ENCODE peak calls at places on chromosome 10, in ten cellular contexts. One of them, this sample, is unnamed.

GRCh38 chr10:116127296-116127695 is 145.7 kb downstream of the GFRA1 start:
- DNase-seq in stomach: no peak
- DNase-seq in body of pancreas: no peak
- DNase-seq in OCI-LY7: no peak
- DNase-seq in heart right ventricle: no peak
- DNase-seq in CD8-positive, alpha-beta T cell: no peak
- DNase-seq in iPS DF 6.9: no peak
- DNase-seq in cardiac muscle cell: no peak
- DNase-seq in transverse colon: no peak
- DNase-seq in colonic mucosa: no peak
- DNase-seq in this sample: no peak

GRCh38 chr10:121808835-121809234 is 119.0 kb downstream of the ATE1 start:
- DNase-seq in OCI-LY7: no peak
- DNase-seq in body of pancreas: no peak
- DNase-seq in transverse colon: no peak
- DNase-seq in stomach: no peak
- DNase-seq in heart right ventricle: no peak
- DNase-seq in colonic mucosa: no peak
- DNase-seq in cardiac muscle cell: no peak
- DNase-seq in CD8-positive, alpha-beta T cell: no peak
- DNase-seq in iPS DF 6.9: no peak
- DNase-seq in this sample: no peak

GRCh38 chr10:100637785-100638184 is 102.0 kb downstream of the HIF1AN start:
- DNase-seq in heart right ventricle: no peak
- DNase-seq in colonic mucosa: no peak
- DNase-seq in transverse colon: no peak
- DNase-seq in OCI-LY7: no peak
- DNase-seq in iPS DF 6.9: no peak
- DNase-seq in stomach: no peak
- DNase-seq in body of pancreas: no peak
- DNase-seq in cardiac muscle cell: peak; percentile 23
- DNase-seq in CD8-positive, alpha-beta T cell: no peak
- DNase-seq in this sample: peak; percentile 51

GRCh38 chr10:22368402-22368801 is 23.1 kb downstream of the SPAG6 start:
- DNase-seq in iPS DF 6.9: no peak
- DNase-seq in stomach: no peak
- DNase-seq in heart right ventricle: no peak
- DNase-seq in colonic mucosa: no peak
- DNase-seq in CD8-positive, alpha-beta T cell: no peak
- DNase-seq in cardiac muscle cell: no peak
- DNase-seq in transverse colon: no peak
- DNase-seq in OCI-LY7: no peak
- DNase-seq in body of pancreas: no peak
- DNase-seq in this sample: no peak

GRCh38 chr10:103676851-103677417 is 178.4 kb downstream of the SH3PXD2A start:
- DNase-seq in transverse colon: no peak
- DNase-seq in stomach: no peak
- DNase-seq in OCI-LY7: no peak
- DNase-seq in CD8-positive, alpha-beta T cell: no peak
- DNase-seq in body of pancreas: no peak
- DNase-seq in cardiac muscle cell: peak; percentile 95
- DNase-seq in colonic mucosa: no peak
- DNase-seq in iPS DF 6.9: no peak
- DNase-seq in heart right ventricle: no peak
- DNase-seq in this sample: no peak

GRCh38 chr10:131271195-131271880 is 40.2 kb downstream of the TCERG1L start:
- DNase-seq in CD8-positive, alpha-beta T cell: no peak
- DNase-seq in colonic mucosa: no peak
- DNase-seq in body of pancreas: no peak
- DNase-seq in iPS DF 6.9: no peak
- DNase-seq in transverse colon: no peak
- DNase-seq in heart right ventricle: no peak
- DNase-seq in stomach: no peak
- DNase-seq in cardiac muscle cell: no peak
- DNase-seq in OCI-LY7: no peak
- DNase-seq in this sample: no peak

GRCh38 chr10:12960939-12961338 is 40.6 kb downstream of the CCDC3 start:
- DNase-seq in stomach: no peak
- DNase-seq in iPS DF 6.9: no peak
- DNase-seq in heart right ventricle: no peak
- DNase-seq in cardiac muscle cell: no peak
- DNase-seq in body of pancreas: no peak
- DNase-seq in colonic mucosa: no peak
- DNase-seq in transverse colon: no peak
- DNase-seq in CD8-positive, alpha-beta T cell: no peak
- DNase-seq in OCI-LY7: no peak
- DNase-seq in this sample: no peak

GRCh38 chr10:73644767-73645166 is 3.5 kb upstream of the MYOZ1 start:
- DNase-seq in cardiac muscle cell: no peak
- DNase-seq in transverse colon: no peak
- DNase-seq in body of pancreas: no peak
- DNase-seq in OCI-LY7: no peak
- DNase-seq in colonic mucosa: no peak
- DNase-seq in heart right ventricle: no peak
- DNase-seq in iPS DF 6.9: no peak
- DNase-seq in CD8-positive, alpha-beta T cell: no peak
- DNase-seq in stomach: no peak
- DNase-seq in this sample: no peak

GRCh38 chr10:129956285-129956649 is 7.8 kb downstream of the EBF3 start:
- DNase-seq in cardiac muscle cell: no peak
- DNase-seq in transverse colon: no peak
- DNase-seq in iPS DF 6.9: no peak
- DNase-seq in colonic mucosa: no peak
- DNase-seq in stomach: no peak
- DNase-seq in OCI-LY7: no peak
- DNase-seq in body of pancreas: no peak
- DNase-seq in CD8-positive, alpha-beta T cell: no peak
- DNase-seq in heart right ventricle: no peak
- DNase-seq in this sample: no peak

GRCh38 chr10:81018898-81019890 is 481.5 kb downstream of the SH2D4B start:
- DNase-seq in cardiac muscle cell: peak; percentile 65
- DNase-seq in heart right ventricle: peak; percentile 4
- DNase-seq in body of pancreas: peak; percentile 19
- DNase-seq in stomach: no peak
- DNase-seq in transverse colon: no peak
- DNase-seq in OCI-LY7: peak; percentile 44
- DNase-seq in colonic mucosa: no peak
- DNase-seq in CD8-positive, alpha-beta T cell: no peak
- DNase-seq in iPS DF 6.9: peak; percentile 27
- DNase-seq in this sample: peak; percentile 46

GRCh38 chr10:92125169-92125543 is 165.7 kb downstream of the CPEB3 start:
- DNase-seq in iPS DF 6.9: no peak
- DNase-seq in body of pancreas: peak; percentile 45
- DNase-seq in cardiac muscle cell: peak; percentile 11
- DNase-seq in transverse colon: no peak
- DNase-seq in heart right ventricle: peak; percentile 15
- DNase-seq in CD8-positive, alpha-beta T cell: no peak
- DNase-seq in colonic mucosa: no peak
- DNase-seq in stomach: no peak
- DNase-seq in OCI-LY7: no peak
- DNase-seq in this sample: no peak

GRCh38 chr10:1056326-1057105 is at the start of gene WDR37:
- DNase-seq in body of pancreas: peak; percentile 79
- DNase-seq in colonic mucosa: peak; percentile 92
- DNase-seq in heart right ventricle: peak; percentile 88
- DNase-seq in transverse colon: peak; percentile 89
- DNase-seq in iPS DF 6.9: peak; percentile 41
- DNase-seq in CD8-positive, alpha-beta T cell: peak; percentile 93
- DNase-seq in cardiac muscle cell: peak; percentile 87
- DNase-seq in stomach: peak; percentile 88
- DNase-seq in OCI-LY7: peak; percentile 87
- DNase-seq in this sample: peak; percentile 94

GRCh38 chr10:67606572-67606971 is 89.4 kb downstream of the CTNNA3 start:
- DNase-seq in colonic mucosa: no peak
- DNase-seq in heart right ventricle: no peak
- DNase-seq in transverse colon: no peak
- DNase-seq in CD8-positive, alpha-beta T cell: no peak
- DNase-seq in cardiac muscle cell: peak; percentile 86
- DNase-seq in body of pancreas: no peak
- DNase-seq in stomach: no peak
- DNase-seq in OCI-LY7: no peak
- DNase-seq in iPS DF 6.9: no peak
- DNase-seq in this sample: no peak

GRCh38 chr10:100362570-100363496 is 15.8 kb downstream of the SCD start:
- DNase-seq in CD8-positive, alpha-beta T cell: no peak
- DNase-seq in stomach: no peak
- DNase-seq in transverse colon: no peak
- DNase-seq in cardiac muscle cell: no peak
- DNase-seq in colonic mucosa: no peak
- DNase-seq in OCI-LY7: no peak
- DNase-seq in iPS DF 6.9: no peak
- DNase-seq in heart right ventricle: no peak
- DNase-seq in body of pancreas: no peak
- DNase-seq in this sample: no peak

GRCh38 chr10:120996456-120997053 is 145.4 kb downstream of the WDR11 start:
- DNase-seq in stomach: peak; percentile 65
- DNase-seq in OCI-LY7: no peak
- DNase-seq in colonic mucosa: peak; percentile 35
- DNase-seq in heart right ventricle: no peak
- DNase-seq in CD8-positive, alpha-beta T cell: no peak
- DNase-seq in iPS DF 6.9: no peak
- DNase-seq in body of pancreas: no peak
- DNase-seq in cardiac muscle cell: no peak
- DNase-seq in transverse colon: peak; percentile 28
- DNase-seq in this sample: no peak

GRCh38 chr10:123906884-123907652 is 15.5 kb upstream of the CPXM2 start:
- DNase-seq in OCI-LY7: no peak
- DNase-seq in colonic mucosa: no peak
- DNase-seq in heart right ventricle: no peak
- DNase-seq in CD8-positive, alpha-beta T cell: peak; percentile 39
- DNase-seq in iPS DF 6.9: no peak
- DNase-seq in body of pancreas: no peak
- DNase-seq in transverse colon: no peak
- DNase-seq in cardiac muscle cell: no peak
- DNase-seq in stomach: no peak
- DNase-seq in this sample: no peak

DNA sequence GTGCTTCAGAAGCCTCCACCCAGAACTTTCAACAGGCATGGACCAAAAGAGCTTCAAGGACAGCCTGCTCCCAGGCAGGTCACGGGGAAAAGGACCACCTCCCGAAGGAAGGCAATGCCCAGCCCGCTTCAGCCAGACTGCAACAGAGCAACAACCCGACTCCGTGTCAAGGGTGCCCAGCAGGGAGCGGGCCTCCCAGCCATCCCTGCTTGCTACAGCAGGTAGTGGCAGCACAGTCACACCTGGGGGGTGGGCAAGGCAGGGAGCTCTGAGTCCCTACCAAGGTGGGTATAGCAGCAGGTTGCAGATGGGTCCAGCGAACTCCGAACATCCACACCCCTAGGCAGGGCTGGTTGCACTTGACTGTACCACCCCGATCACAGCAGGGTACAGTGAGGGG is 467.8 kb upstream of the PFKP start:
- DNase-seq in iPS DF 6.9: no peak
- DNase-seq in colonic mucosa: no peak
- DNase-seq in CD8-positive, alpha-beta T cell: no peak
- DNase-seq in heart right ventricle: no peak
- DNase-seq in body of pancreas: no peak
- DNase-seq in transverse colon: no peak
- DNase-seq in stomach: no peak
- DNase-seq in OCI-LY7: no peak
- DNase-seq in cardiac muscle cell: no peak
- DNase-seq in this sample: no peak
- H3K4me3 ChIP-seq in iPS DF 6.9: no peak overlapping the region
- H3K4me3 ChIP-seq in colonic mucosa: no peak overlapping the region
- H3K4me3 ChIP-seq in CD8-positive, alpha-beta T cell: no peak overlapping the region
- H3K4me3 ChIP-seq in heart right ventricle: no peak overlapping the region
- H3K4me3 ChIP-seq in body of pancreas: no peak overlapping the region
- H3K4me3 ChIP-seq in transverse colon: no peak overlapping the region
- H3K4me3 ChIP-seq in stomach: no peak overlapping the region
- H3K4me3 ChIP-seq in OCI-LY7: no peak overlapping the region
- H3K4me3 ChIP-seq in cardiac muscle cell: no peak overlapping the region
- H3K4me3 ChIP-seq in this sample: no peak overlapping the region

DNA sequence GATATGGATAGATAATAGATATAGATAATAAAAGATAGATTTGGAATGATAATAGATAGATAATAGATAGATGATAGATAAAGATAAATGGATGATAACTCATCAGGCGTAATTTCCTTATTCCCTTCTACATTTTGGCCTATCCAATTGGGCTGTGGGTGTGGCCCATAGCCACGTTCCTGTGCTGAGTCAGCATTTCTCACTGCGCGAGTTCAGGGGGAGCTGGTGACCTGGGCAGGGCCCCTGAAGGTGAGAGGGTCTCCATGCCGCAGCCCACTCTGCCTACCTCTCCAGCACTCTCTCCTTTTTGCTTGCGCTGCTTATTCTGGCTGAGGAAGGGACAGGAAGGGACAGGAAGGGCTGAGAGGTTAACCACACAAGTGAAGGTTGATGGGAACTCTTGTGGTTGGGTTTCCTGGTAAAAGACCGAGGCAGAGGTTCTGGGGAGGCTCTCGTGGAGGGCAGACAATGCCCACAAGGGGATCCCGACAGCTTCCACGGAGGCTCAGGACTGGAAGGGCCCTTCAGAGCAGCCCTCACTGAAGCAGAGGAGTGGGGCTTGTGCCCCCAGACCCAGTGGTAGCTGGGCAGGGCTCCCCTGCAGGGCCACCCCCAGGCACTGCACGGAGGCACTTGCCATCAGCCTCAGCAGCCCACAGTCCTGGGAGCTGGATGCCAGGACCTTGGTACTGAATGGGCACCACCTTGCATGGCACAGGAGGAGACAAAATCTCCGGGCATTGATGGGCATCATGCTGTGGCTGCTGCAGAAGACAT is 247.3 kb upstream of the PITRM1 start:
- DNase-seq in colonic mucosa: no peak
- DNase-seq in OCI-LY7: no peak
- DNase-seq in stomach: no peak
- DNase-seq in heart right ventricle: no peak
- DNase-seq in body of pancreas: no peak
- DNase-seq in iPS DF 6.9: no peak
- DNase-seq in CD8-positive, alpha-beta T cell: peak; percentile 45
- DNase-seq in cardiac muscle cell: no peak
- DNase-seq in transverse colon: no peak
- DNase-seq in this sample: no peak
- H3K9me3 ChIP-seq in colonic mucosa: no peaks in the 10 kb centered on the region
- H3K9me3 ChIP-seq in OCI-LY7: no peaks in the 10 kb centered on the region
- H3K9me3 ChIP-seq in stomach: no peaks in the 10 kb centered on the region
- H3K9me3 ChIP-seq in heart right ventricle: no peaks in the 10 kb centered on the region
- H3K9me3 ChIP-seq in body of pancreas: no peaks in the 10 kb centered on the region
- H3K9me3 ChIP-seq in iPS DF 6.9: no peaks in the 10 kb centered on the region
- H3K9me3 ChIP-seq in CD8-positive, alpha-beta T cell: no peaks in the 10 kb centered on the region
- H3K9me3 ChIP-seq in cardiac muscle cell: no peaks in the 10 kb centered on the region
- H3K9me3 ChIP-seq in transverse colon: no peaks in the 10 kb centered on the region
- H3K9me3 ChIP-seq in this sample: no peaks in the 10 kb centered on the region

GRCh38 chr10:124995605-124996004 is 53.7 kb downstream of the ZRANB1 start:
- DNase-seq in transverse colon: no peak
- DNase-seq in OCI-LY7: no peak
- DNase-seq in iPS DF 6.9: no peak
- DNase-seq in colonic mucosa: no peak
- DNase-seq in stomach: no peak
- DNase-seq in CD8-positive, alpha-beta T cell: peak; percentile 45
- DNase-seq in body of pancreas: peak; percentile 11
- DNase-seq in cardiac muscle cell: no peak
- DNase-seq in heart right ventricle: no peak
- DNase-seq in this sample: no peak
- H3K36me3 ChIP-seq in transverse colon: peaks cover 36% of the 10 kb centered on the region
- H3K36me3 ChIP-seq in OCI-LY7: peaks cover 2% of the 10 kb centered on the region
- H3K36me3 ChIP-seq in iPS DF 6.9: peaks cover 74% of the 10 kb centered on the region
- H3K36me3 ChIP-seq in colonic mucosa: peaks cover 8% of the 10 kb centered on the region
- H3K36me3 ChIP-seq in stomach: peaks cover 82% of the 10 kb centered on the region
- H3K36me3 ChIP-seq in CD8-positive, alpha-beta T cell: no peaks in the 10 kb centered on the region
- H3K36me3 ChIP-seq in body of pancreas: peaks cover 38% of the 10 kb centered on the region
- H3K36me3 ChIP-seq in cardiac muscle cell: peaks cover 48% of the 10 kb centered on the region
- H3K36me3 ChIP-seq in heart right ventricle: peaks cover 75% of the 10 kb centered on the region
- H3K36me3 ChIP-seq in this sample: peaks cover 14% of the 10 kb centered on the region

GRCh38 chr10:46270086-46270811 is 16.5 kb upstream of the ANTXRL start:
- DNase-seq in OCI-LY7: peak; percentile 30
- DNase-seq in iPS DF 6.9: no peak
- DNase-seq in transverse colon: no peak
- DNase-seq in colonic mucosa: no peak
- DNase-seq in body of pancreas: no peak
- DNase-seq in CD8-positive, alpha-beta T cell: peak; percentile 49
- DNase-seq in stomach: peak; percentile 8
- DNase-seq in heart right ventricle: no peak
- DNase-seq in cardiac muscle cell: no peak
- DNase-seq in this sample: no peak
- H3K4me3 ChIP-seq in OCI-LY7: peak overlapping the region; percentile 78
- H3K4me3 ChIP-seq in iPS DF 6.9: no peak overlapping the region
- H3K4me3 ChIP-seq in transverse colon: no peak overlapping the region
- H3K4me3 ChIP-seq in colonic mucosa: no peak overlapping the region
- H3K4me3 ChIP-seq in body of pancreas: no peak overlapping the region
- H3K4me3 ChIP-seq in CD8-positive, alpha-beta T cell: peak overlapping the region; percentile 76
- H3K4me3 ChIP-seq in stomach: no peak overlapping the region
- H3K4me3 ChIP-seq in heart right ventricle: no peak overlapping the region
- H3K4me3 ChIP-seq in cardiac muscle cell: no peak overlapping the region
- H3K4me3 ChIP-seq in this sample: no peak overlapping the region

This sample was measured in Caco-2.